ENCODE peak calls at places on chromosomes 2 and 18, in nine cellular contexts. One of them, this sample, is unnamed. For H3K36me3, the result is how much of the 10 kb centered on the place peaks cover.

GRCh38 chr2:97731274-97732050 is 18.1 kb downstream of the ZAP70 start:
- DNase-seq in fibroblast of lung: no peak
- DNase-seq in lower lobe of right lung: no peak
- DNase-seq in SK-N-SH: no peak
- DNase-seq in endodermal cell: no peak
- DNase-seq in tibial artery: peak
- DNase-seq in psoas muscle: no peak
- DNase-seq in HCT116: no peak
- DNase-seq in transverse colon: no peak
- DNase-seq in this sample: no peak

GRCh38 chr2:234911271-234911670 is 40.5 kb upstream of the SH3BP4 start:
- DNase-seq in fibroblast of lung: peak
- DNase-seq in lower lobe of right lung: no peak
- DNase-seq in SK-N-SH: no peak
- DNase-seq in endodermal cell: no peak
- DNase-seq in tibial artery: no peak
- DNase-seq in psoas muscle: no peak
- DNase-seq in HCT116: no peak
- DNase-seq in transverse colon: no peak
- DNase-seq in this sample: peak

GRCh38 chr2:11026286-11026921 is 114.7 kb downstream of the KCNF1 start:
- DNase-seq in fibroblast of lung: no peak
- DNase-seq in lower lobe of right lung: no peak
- DNase-seq in SK-N-SH: no peak
- DNase-seq in endodermal cell: peak
- DNase-seq in tibial artery: no peak
- DNase-seq in psoas muscle: no peak
- DNase-seq in HCT116: no peak
- DNase-seq in transverse colon: no peak
- DNase-seq in this sample: no peak

GRCh38 chr2:60899230-60899891 is 18.0 kb downstream of the REL start:
- DNase-seq in fibroblast of lung: no peak
- DNase-seq in lower lobe of right lung: no peak
- DNase-seq in SK-N-SH: no peak
- DNase-seq in endodermal cell: no peak
- DNase-seq in tibial artery: no peak
- DNase-seq in psoas muscle: no peak
- DNase-seq in HCT116: no peak
- DNase-seq in transverse colon: no peak
- DNase-seq in this sample: no peak

GRCh38 chr2:88690591-88691338 is 708 bp upstream of the RPIA start:
- DNase-seq in fibroblast of lung: no peak
- DNase-seq in lower lobe of right lung: peak
- DNase-seq in SK-N-SH: peak
- DNase-seq in endodermal cell: no peak
- DNase-seq in tibial artery: no peak
- DNase-seq in psoas muscle: peak
- DNase-seq in HCT116: peak
- DNase-seq in transverse colon: peak
- DNase-seq in this sample: no peak

GRCh38 chr2:102355526-102356380 is at the start of gene IL18R1:
- DNase-seq in fibroblast of lung: peak
- DNase-seq in lower lobe of right lung: peak
- DNase-seq in SK-N-SH: peak
- DNase-seq in endodermal cell: peak
- DNase-seq in tibial artery: peak
- DNase-seq in psoas muscle: peak
- DNase-seq in HCT116: peak
- DNase-seq in transverse colon: peak
- DNase-seq in this sample: no peak

GRCh38 chr18:2955966-2956521 is 56.9 kb downstream of the LPIN2 start:
- DNase-seq in fibroblast of lung: no peak
- DNase-seq in lower lobe of right lung: no peak
- DNase-seq in SK-N-SH: no peak
- DNase-seq in endodermal cell: no peak
- DNase-seq in tibial artery: no peak
- DNase-seq in psoas muscle: no peak
- DNase-seq in HCT116: no peak
- DNase-seq in transverse colon: no peak
- DNase-seq in this sample: no peak

GRCh38 chr2:120730053-120730439 is 5.6 kb upstream of the GLI2 start:
- DNase-seq in fibroblast of lung: no peak
- DNase-seq in lower lobe of right lung: no peak
- DNase-seq in SK-N-SH: no peak
- DNase-seq in endodermal cell: peak
- DNase-seq in tibial artery: peak
- DNase-seq in psoas muscle: no peak
- DNase-seq in HCT116: no peak
- DNase-seq in transverse colon: no peak
- DNase-seq in this sample: no peak

GRCh38 chr2:84631047-84631446 is 114.7 kb downstream of the DNAH6 start:
- DNase-seq in fibroblast of lung: peak
- DNase-seq in lower lobe of right lung: no peak
- DNase-seq in SK-N-SH: peak
- DNase-seq in endodermal cell: no peak
- DNase-seq in tibial artery: no peak
- DNase-seq in psoas muscle: no peak
- DNase-seq in HCT116: peak
- DNase-seq in transverse colon: no peak
- DNase-seq in this sample: no peak

GRCh38 chr2:236394571-236394970 is 130.4 kb upstream of the ASB18 start:
- DNase-seq in fibroblast of lung: no peak
- DNase-seq in lower lobe of right lung: no peak
- DNase-seq in SK-N-SH: no peak
- DNase-seq in endodermal cell: no peak
- DNase-seq in tibial artery: no peak
- DNase-seq in psoas muscle: no peak
- DNase-seq in HCT116: no peak
- DNase-seq in transverse colon: no peak
- DNase-seq in this sample: no peak

GRCh38 chr2:9205963-9206948 is at the start of gene ASAP2:
- DNase-seq in fibroblast of lung: peak
- DNase-seq in lower lobe of right lung: peak
- DNase-seq in SK-N-SH: peak
- DNase-seq in endodermal cell: peak
- DNase-seq in tibial artery: peak
- DNase-seq in psoas muscle: peak
- DNase-seq in HCT116: no peak
- DNase-seq in transverse colon: peak
- DNase-seq in this sample: no peak

GRCh38 chr18:40011201-40011600 is 1943.8 kb upstream of the PIK3C3 start:
- DNase-seq in fibroblast of lung: no peak
- DNase-seq in lower lobe of right lung: no peak
- DNase-seq in SK-N-SH: no peak
- DNase-seq in endodermal cell: no peak
- DNase-seq in tibial artery: no peak
- DNase-seq in psoas muscle: no peak
- DNase-seq in HCT116: no peak
- DNase-seq in transverse colon: no peak
- DNase-seq in this sample: no peak

GRCh38 chr18:55522011-55522410 is 66.0 kb downstream of the TCF4 start:
- DNase-seq in fibroblast of lung: no peak
- DNase-seq in lower lobe of right lung: no peak
- DNase-seq in SK-N-SH: no peak
- DNase-seq in endodermal cell: peak
- DNase-seq in tibial artery: no peak
- DNase-seq in psoas muscle: no peak
- DNase-seq in HCT116: no peak
- DNase-seq in transverse colon: peak
- DNase-seq in this sample: no peak

GRCh38 chr2:114345246-114345645 is 97.2 kb upstream of the DPP10 start:
- DNase-seq in fibroblast of lung: no peak
- DNase-seq in lower lobe of right lung: no peak
- DNase-seq in SK-N-SH: no peak
- DNase-seq in endodermal cell: no peak
- DNase-seq in tibial artery: no peak
- DNase-seq in psoas muscle: no peak
- DNase-seq in HCT116: no peak
- DNase-seq in transverse colon: no peak
- DNase-seq in this sample: no peak

GRCh38 chr2:2325538-2325937 is 5.5 kb downstream of the MYT1L start:
- DNase-seq in fibroblast of lung: no peak
- DNase-seq in lower lobe of right lung: no peak
- DNase-seq in SK-N-SH: peak
- DNase-seq in endodermal cell: peak
- DNase-seq in tibial artery: no peak
- DNase-seq in psoas muscle: no peak
- DNase-seq in HCT116: no peak
- DNase-seq in transverse colon: no peak
- DNase-seq in this sample: no peak

GRCh38 chr2:3725002-3725401 is 21.6 kb downstream of the DCDC2C start:
- DNase-seq in fibroblast of lung: no peak
- DNase-seq in lower lobe of right lung: no peak
- DNase-seq in SK-N-SH: no peak
- DNase-seq in endodermal cell: peak
- DNase-seq in tibial artery: no peak
- DNase-seq in psoas muscle: no peak
- DNase-seq in HCT116: no peak
- DNase-seq in transverse colon: no peak
- DNase-seq in this sample: no peak
- H3K4me3 ChIP-seq in fibroblast of lung: no peak
- H3K4me3 ChIP-seq in lower lobe of right lung: no peak
- H3K4me3 ChIP-seq in SK-N-SH: no peak
- H3K4me3 ChIP-seq in endodermal cell: no peak
- H3K4me3 ChIP-seq in tibial artery: no peak
- H3K4me3 ChIP-seq in psoas muscle: no peak
- H3K4me3 ChIP-seq in HCT116: no peak
- H3K4me3 ChIP-seq in transverse colon: no peak
- H3K4me3 ChIP-seq in this sample: no peak

GRCh38 chr2:117815946-117816345 is 1.5 kb downstream of the DDX18 start:
- DNase-seq in fibroblast of lung: no peak
- DNase-seq in lower lobe of right lung: no peak
- DNase-seq in SK-N-SH: no peak
- DNase-seq in endodermal cell: no peak
- DNase-seq in tibial artery: no peak
- DNase-seq in psoas muscle: no peak
- DNase-seq in HCT116: no peak
- DNase-seq in transverse colon: no peak
- DNase-seq in this sample: no peak

GRCh38 chr2:117825437-117825836 is 10.9 kb downstream of the DDX18 start:
- DNase-seq in fibroblast of lung: no peak
- DNase-seq in lower lobe of right lung: no peak
- DNase-seq in SK-N-SH: no peak
- DNase-seq in endodermal cell: no peak
- DNase-seq in tibial artery: no peak
- DNase-seq in psoas muscle: no peak
- DNase-seq in HCT116: no peak
- DNase-seq in transverse colon: no peak
- DNase-seq in this sample: no peak

GRCh38 chr2:117818921-117819320 is 4.4 kb downstream of the DDX18 start:
- DNase-seq in fibroblast of lung: no peak
- DNase-seq in lower lobe of right lung: no peak
- DNase-seq in SK-N-SH: no peak
- DNase-seq in endodermal cell: no peak
- DNase-seq in tibial artery: no peak
- DNase-seq in psoas muscle: no peak
- DNase-seq in HCT116: no peak
- DNase-seq in transverse colon: no peak
- DNase-seq in this sample: no peak

GRCh38 chr2:117814417-117815264 is at the start of gene DDX18:
- DNase-seq in fibroblast of lung: peak
- DNase-seq in lower lobe of right lung: peak
- DNase-seq in SK-N-SH: peak
- DNase-seq in endodermal cell: peak
- DNase-seq in tibial artery: peak
- DNase-seq in psoas muscle: peak
- DNase-seq in HCT116: peak
- DNase-seq in transverse colon: peak
- DNase-seq in this sample: peak

DNA sequence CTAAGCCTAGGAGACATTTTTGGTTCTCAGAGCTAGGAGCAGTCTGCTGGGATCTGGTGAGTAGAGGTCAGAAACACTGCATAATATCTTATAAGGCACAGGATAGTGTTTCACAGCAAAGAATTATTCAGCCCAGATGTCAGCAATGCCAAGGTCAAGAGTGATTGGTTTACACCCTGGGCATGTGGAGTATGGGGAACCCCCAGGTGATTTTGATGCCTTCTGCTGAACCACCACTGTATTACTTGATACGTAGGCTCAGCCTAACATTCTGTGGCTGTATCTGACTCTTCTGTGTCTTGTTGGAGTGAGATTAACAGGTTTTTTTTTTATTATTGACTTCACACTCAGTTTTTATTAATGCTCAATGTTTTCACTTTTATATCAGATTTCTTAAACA is 6.0 kb downstream of the DDX18 start:
- DNase-seq in fibroblast of lung: no peak
- DNase-seq in lower lobe of right lung: no peak
- DNase-seq in SK-N-SH: no peak
- DNase-seq in endodermal cell: no peak
- DNase-seq in tibial artery: no peak
- DNase-seq in psoas muscle: no peak
- DNase-seq in HCT116: no peak
- DNase-seq in transverse colon: no peak
- DNase-seq in this sample: no peak
- H3K36me3 ChIP-seq in fibroblast of lung: under half
- H3K36me3 ChIP-seq in lower lobe of right lung: half or more
- H3K36me3 ChIP-seq in SK-N-SH: half or more
- H3K36me3 ChIP-seq in endodermal cell: half or more
- H3K36me3 ChIP-seq in tibial artery: half or more
- H3K36me3 ChIP-seq in psoas muscle: under half
- H3K36me3 ChIP-seq in HCT116: half or more
- H3K36me3 ChIP-seq in transverse colon: under half
- H3K36me3 ChIP-seq in this sample: under half

GRCh38 chr2:142603761-142604160 is 273.7 kb upstream of the KYNU start:
- DNase-seq in fibroblast of lung: peak
- DNase-seq in lower lobe of right lung: no peak
- DNase-seq in SK-N-SH: no peak
- DNase-seq in endodermal cell: no peak
- DNase-seq in tibial artery: no peak
- DNase-seq in psoas muscle: no peak
- DNase-seq in HCT116: no peak
- DNase-seq in transverse colon: no peak
- DNase-seq in this sample: no peak
- TF ChIP-seq CTCF in fibroblast of lung: no peak
- TF ChIP-seq CTCF in lower lobe of right lung: no peak
- TF ChIP-seq CTCF in SK-N-SH: peak
- TF ChIP-seq CTCF in endodermal cell: peak
- TF ChIP-seq CTCF in tibial artery: no peak
- TF ChIP-seq CTCF in psoas muscle: no peak
- TF ChIP-seq CTCF in HCT116: peak
- TF ChIP-seq CTCF in transverse colon: no peak
- TF ChIP-seq CTCF in this sample: peak

GRCh38 chr2:125280276-125280675 is 1255.2 kb downstream of the CNTNAP5 start:
- DNase-seq in fibroblast of lung: no peak
- DNase-seq in lower lobe of right lung: no peak
- DNase-seq in SK-N-SH: no peak
- DNase-seq in endodermal cell: no peak
- DNase-seq in tibial artery: no peak
- DNase-seq in psoas muscle: no peak
- DNase-seq in HCT116: no peak
- DNase-seq in transverse colon: no peak
- DNase-seq in this sample: no peak

DNA sequence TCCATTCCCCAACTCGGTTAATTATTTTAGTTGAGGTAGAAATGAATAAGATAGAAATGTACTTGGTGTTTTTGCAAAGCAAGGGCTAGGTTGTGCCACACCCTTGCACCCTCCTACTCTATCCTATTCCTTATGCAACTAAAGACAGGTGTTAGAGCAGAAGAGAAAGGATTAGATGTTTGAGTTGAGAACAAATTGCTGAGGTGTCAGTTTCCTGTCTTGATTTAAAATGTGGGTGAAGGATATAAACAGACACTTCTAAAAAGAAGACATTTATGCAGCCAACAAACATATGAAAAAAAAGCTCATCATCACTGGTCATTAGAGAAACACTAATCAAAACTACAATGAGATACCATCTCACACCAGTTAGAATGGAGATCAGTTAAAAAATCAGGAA is 1256.2 kb downstream of the CNTNAP5 start:
- DNase-seq in fibroblast of lung: no peak
- DNase-seq in lower lobe of right lung: no peak
- DNase-seq in SK-N-SH: no peak
- DNase-seq in endodermal cell: no peak
- DNase-seq in tibial artery: no peak
- DNase-seq in psoas muscle: no peak
- DNase-seq in HCT116: no peak
- DNase-seq in transverse colon: no peak
- DNase-seq in this sample: no peak
- H3K4me3 ChIP-seq in fibroblast of lung: no peak
- H3K4me3 ChIP-seq in lower lobe of right lung: no peak
- H3K4me3 ChIP-seq in SK-N-SH: no peak
- H3K4me3 ChIP-seq in endodermal cell: no peak
- H3K4me3 ChIP-seq in tibial artery: no peak
- H3K4me3 ChIP-seq in psoas muscle: no peak
- H3K4me3 ChIP-seq in HCT116: no peak
- H3K4me3 ChIP-seq in transverse colon: no peak
- H3K4me3 ChIP-seq in this sample: no peak